ENCODE peak calls at places on chromosomes 4 and X, in five cellular contexts. P is GM12864; W is CD4-positive, alpha-beta T cell; E is T-helper 9 cell; T is stimulated activated CD4-positive, alpha-beta T cell treated with anti-CD3 and anti-CD28 coated beads, Interleukin-15, amount 100 ng/mL, for 24 hours. M is an unnamed sample.

GRCh38 chrX:5122181-5122678 is 1106.4 kb downstream of the NLGN4X start:
- DNase-seq in P (no peak), W (no peak), E (no peak), T (no peak), M (no peak)

GRCh38 chr4:188171551-188171950 is 32.3 kb downstream of the TRIML1 start:
- DNase-seq in P (no peak), W (no peak), E (no peak), T (no peak), M (no peak)

GRCh38 chr4:185755451-185755850 is 56.5 kb downstream of the SORBS2 start:
- DNase-seq in P (no peak), W (no peak), E (no peak), T (no peak), M (no peak)

GRCh38 chrX:39630344-39630743 is 467.4 kb downstream of the BCOR start:
- DNase-seq in P (no peak), W (no peak), E (no peak), T (no peak), M (no peak)

GRCh38 chrX:152884171-152884570 is 13.7 kb upstream of the ZNF185 start:
- DNase-seq in P (no peak), W (no peak), E (no peak), T (no peak), M (no peak)

GRCh38 chr4:55670695-55671094 is 34.6 kb upstream of the NMU start:
- DNase-seq in P (no peak), W (no peak), E (no peak), T (no peak), M (no peak)

GRCh38 chr4:165524532-165525190 is 145.9 kb downstream of the CPE start:
- DNase-seq in P (no peak), W (no peak), E (no peak), T (no peak), M (no peak)

GRCh38 chrX:46953137-46953527 is 40.9 kb downstream of the JADE3 start:
- DNase-seq in P (peak; percentile 26), W (no peak), E (no peak), T (no peak), M (no peak)

GRCh38 chrX:149871940-149872339 is 9.0 kb upstream of the MAGEA8 start:
- DNase-seq in P (peak; percentile 7), W (peak; percentile 23), E (peak; percentile 22), T (peak; percentile 73), M (peak; percentile 10)

GRCh38 chr4:53366301-53366716 is 448 bp upstream of the SCFD2 start:
- DNase-seq in P (no peak), W (no peak), E (no peak), T (no peak), M (no peak)

GRCh38 chr4:12211636-12212035 is 782.9 kb upstream of the HS3ST1 start:
- DNase-seq in P (no peak), W (no peak), E (no peak), T (no peak), M (no peak)

GRCh38 chr4:177285953-177286352 is 23.7 kb upstream of the NEIL3 start:
- DNase-seq in P (no peak), W (no peak), E (no peak), T (peak; percentile 6), M (no peak)

GRCh38 chrX:108900333-108900732 is 164.0 kb upstream of the IRS4 start:
- DNase-seq in P (no peak), W (no peak), E (no peak), T (no peak), M (no peak)